ENCODE peak calls at places on chromosomes 4 and X, in seven cellular contexts. N, O, A, J, E, P and L are unnamed samples.

GRCh38 chrX:125090046-125090445 is 229.6 kb upstream of the TEX13C start:
- DNase-seq in J (no peak), O (no peak), E (no peak), P (no peak), A (no peak), N (peak), L (no peak)

GRCh38 chr4:11011249-11011648 is 326.7 kb upstream of the CLNK start:
- DNase-seq in A (no peak), O (no peak), J (no peak), N (no peak), P (no peak), E (no peak), L (no peak)

GRCh38 chr4:137390707-137391106 is 141.6 kb downstream of the PCDH18 start:
- DNase-seq in A (no peak), N (no peak), E (no peak), O (no peak), J (no peak), P (no peak), L (no peak)

GRCh38 chr4:179415016-179415841 is 1973.0 kb upstream of the AGA start:
- DNase-seq in E (no peak), O (no peak), A (no peak), N (no peak), J (no peak), P (no peak), L (no peak)

GRCh38 chr4:99180367-99181169 is 36.5 kb upstream of the ADH4 start:
- DNase-seq in N (no peak), J (no peak), A (no peak), O (no peak), P (no peak), E (no peak), L (no peak)

GRCh38 chrX:25968920-25969319 is 169.2 kb upstream of the MAGEB18 start:
- DNase-seq in P (peak), A (peak), E (peak), J (no peak), N (peak), O (no peak), L (peak)

GRCh38 chr4:7805533-7806079 is 134.1 kb downstream of the AFAP1 start:
- DNase-seq in A (no peak), E (no peak), O (no peak), N (peak), P (peak), J (no peak), L (peak)

GRCh38 chr4:32102941-32103340 is 1382.8 kb downstream of the PCDH7 start:
- DNase-seq in J (no peak), O (no peak), E (no peak), N (no peak), A (no peak), P (no peak), L (no peak)

GRCh38 chrX:151206871-151207270 is 30.5 kb downstream of the GPR50 start:
- DNase-seq in A (no peak), E (no peak), P (no peak), N (no peak), O (no peak), J (no peak), L (no peak)

GRCh38 chr4:5943561-5943960 is 50.7 kb upstream of the CRMP1 start:
- DNase-seq in N (no peak), E (no peak), J (no peak), A (no peak), O (no peak), P (no peak), L (no peak)

GRCh38 chrX:54530358-54530900 is 410 bp downstream of the GNL3L start:
- DNase-seq in J (peak), N (no peak), P (no peak), O (no peak), A (peak), E (no peak), L (no peak)

GRCh38 chrX:69362889-69363288 is 141.2 kb upstream of the NALF2 start:
- DNase-seq in O (no peak), A (no peak), P (no peak), J (no peak), E (peak), N (no peak), L (no peak)

GRCh38 chr4:183403486-183403885 is 41.0 kb upstream of the CDKN2AIP start:
- DNase-seq in J (no peak), O (no peak), N (no peak), A (no peak), E (no peak), P (no peak), L (no peak)

GRCh38 chr4:118738999-118739690 is 54.0 kb downstream of the METTL14 start:
- DNase-seq in N (no peak), A (no peak), E (no peak), J (no peak), P (no peak), O (no peak), L (no peak)

GRCh38 chrX:63686878-63687714 is 97.9 kb downstream of the ARHGEF9 start:
- DNase-seq in N (peak), O (peak), J (peak), A (peak), P (peak), E (peak), L (peak)

GRCh38 chr4:150581611-150582010 is 340 bp upstream of the MAB21L2 start:
- DNase-seq in O (no peak), P (no peak), A (no peak), J (no peak), N (no peak), E (peak), L (peak)

GRCh38 chr4:2462992-2463762 is 5.7 kb upstream of the RNF4 start:
- DNase-seq in N (no peak), P (no peak), O (no peak), E (no peak), A (no peak), J (no peak), L (peak)

GRCh38 chrX:49071877-49072711 is 1.7 kb downstream of the PRAF2 start:
- DNase-seq in O (no peak), J (no peak), A (no peak), N (no peak), P (no peak), E (peak), L (peak)

GRCh38 chrX:39819921-39820849 is 277.6 kb downstream of the BCOR start:
- DNase-seq in E (peak), J (no peak), P (no peak), O (no peak), A (no peak), N (no peak), L (peak)

GRCh38 chr4:146175541-146176453 is at the start of gene LSM6:
- DNase-seq in E (peak), P (peak), N (peak), A (peak), O (peak), J (peak), L (peak)

GRCh38 chrX:119236599-119237525 is 777 bp downstream of the PGRMC1 start:
- DNase-seq in J (no peak), N (peak), E (peak), O (no peak), P (no peak), A (peak), L (no peak)

GRCh38 chrX:39808471-39808917 is 289.3 kb downstream of the BCOR start:
- DNase-seq in N (no peak), J (no peak), O (no peak), A (peak), E (peak), P (no peak), L (peak)

GRCh38 chrX:57929373-57929772 is 19.1 kb upstream of the ZXDA start:
- DNase-seq in P (peak), J (no peak), A (peak), E (no peak), O (peak), N (peak), L (peak)

GRCh38 chrX:8848921-8849320 is 47.7 kb upstream of the FAM9A start:
- DNase-seq in P (no peak), N (no peak), A (no peak), E (no peak), O (no peak), J (no peak), L (no peak)

GRCh38 chrX:24207826-24208225 is 58.3 kb downstream of the ZFX start:
- DNase-seq in J (no peak), A (no peak), O (no peak), N (no peak), P (no peak), E (no peak), L (no peak)

GRCh38 chr4:91288702-91289311 is 1015.0 kb upstream of the GRID2 start:
- DNase-seq in E (no peak), A (no peak), N (no peak), J (no peak), P (no peak), O (no peak), L (peak)

GRCh38 chrX:13428055-13428786 is 108.4 kb upstream of the ATXN3L start:
- DNase-seq in A (no peak), O (peak), P (no peak), J (no peak), N (peak), E (no peak), L (peak)

GRCh38 chr4:1579834-1580686 is 104.1 kb downstream of the FAM53A start:
- DNase-seq in O (peak), E (peak), P (peak), A (peak), J (no peak), N (peak), L (peak)

GRCh38 chrX:13742397-13743176 is 8.0 kb downstream of the OFD1 start:
- DNase-seq in N (no peak), J (peak), E (no peak), P (peak), O (no peak), A (no peak), L (peak)

GRCh38 chr4:153113838-153114105 is 90.5 kb upstream of the TRIM2 start:
- DNase-seq in O (no peak), J (no peak), E (no peak), A (no peak), P (no peak), N (no peak), L (no peak)
- H3K4me2 ChIP-seq in O (no peak), J (no peak), E (no peak), A (no peak), P (peak), N (no peak), L (no peak)

DNA sequence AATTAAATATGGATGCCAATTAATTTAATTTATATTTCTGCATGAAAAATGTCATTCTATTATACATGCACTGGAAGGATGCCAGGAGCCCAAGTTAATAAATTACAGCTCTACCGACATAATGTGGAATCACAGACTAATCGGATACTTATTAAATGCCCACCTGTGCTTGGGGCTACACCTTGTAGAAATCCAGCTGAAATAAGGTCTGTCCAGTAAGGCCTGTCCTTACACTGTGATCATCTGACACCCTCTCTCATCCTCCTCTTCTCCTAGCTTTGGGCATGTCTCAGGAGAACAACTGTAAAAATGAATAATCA is 6.0 kb upstream of the SHISA3 start:
- DNase-seq in A (no peak), J (no peak), E (no peak), N (no peak), P (no peak), O (no peak), L (no peak)
- TF ChIP-seq REST in A (no peak), J (no peak), E (no peak), N (no peak), P (no peak), O (no peak), L (no peak)

DNA sequence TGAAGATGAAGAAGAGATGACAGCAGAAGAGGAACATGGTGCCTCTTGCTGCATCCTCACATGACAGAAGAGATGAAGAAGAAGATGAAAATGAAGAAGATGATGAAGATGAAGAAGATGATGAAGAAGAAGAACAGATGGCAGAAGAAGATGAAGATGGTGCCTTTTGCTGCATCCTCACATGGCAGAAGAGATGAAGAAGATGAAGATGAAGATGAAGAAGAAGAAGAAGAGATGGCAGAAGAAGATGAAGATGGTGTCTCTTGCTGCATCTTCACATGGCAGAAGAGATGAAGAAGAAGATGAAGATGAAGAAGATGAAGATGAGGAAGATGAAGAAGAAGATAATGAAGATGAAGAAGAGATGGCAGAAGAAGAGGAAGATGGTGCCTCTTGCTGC is 63.7 kb upstream of the HPF1 start:
- DNase-seq in N (no peak), P (no peak), O (no peak), E (no peak), A (no peak), J (no peak), L (no peak)
- H3K4me3 ChIP-seq in N (no peak), P (no peak), O (no peak), E (no peak), A (no peak), J (no peak), L (no peak)

GRCh38 chrX:30712214-30712613 is 59.0 kb downstream of the GK start:
- DNase-seq in A (no peak), O (no peak), E (no peak), N (no peak), P (no peak), J (no peak), L (no peak)

GRCh38 chrX:30702736-30703135 is 49.5 kb downstream of the GK start:
- DNase-seq in O (no peak), J (no peak), N (no peak), A (no peak), E (no peak), P (no peak), L (no peak)

GRCh38 chrX:30706216-30706775 is 53.1 kb downstream of the GK start:
- DNase-seq in E (no peak), P (no peak), A (no peak), O (no peak), N (no peak), J (no peak), L (no peak)
- H3K4me2 ChIP-seq in E (no peak), P (no peak), A (no peak), O (no peak), N (no peak), J (no peak), L (no peak)